ENCODE peak calls at places on chromosomes 11 and 22, in four cellular contexts. X is PC-9, D is glutamatergic neuron, R is HS-27A. F is an unnamed sample.

GRCh38 chr22:21963790-21964211 is 11.2 kb upstream of the PPM1F start:
- DNase-seq in D (no peak), R (no peak), X (no peak), F (no peak)

GRCh38 chr22:40791241-40791640 is 27.9 kb downstream of the SLC25A17 start:
- DNase-seq in D (no peak), X (no peak), R (no peak), F (no peak)

GRCh38 chr11:13701506-13701905 is 33.0 kb downstream of the FAR1 start:
- DNase-seq in D (no peak), X (no peak), R (no peak), F (no peak)

GRCh38 chr11:120499088-120499487 is 12.5 kb upstream of the GRIK4 start:
- DNase-seq in X (no peak), R (no peak), D (no peak), F (no peak)

GRCh38 chr11:114679505-114679904 is 1.2 kb downstream of the NXPE2 start:
- DNase-seq in R (no peak), X (no peak), D (no peak), F (no peak)

GRCh38 chr11:122808494-122808893 is 29.8 kb upstream of the CRTAM start:
- DNase-seq in D (no peak), X (no peak), R (no peak), F (no peak)

GRCh38 chr11:104163100-104164027 is 583 bp downstream of the PDGFD start:
- DNase-seq in X (peak), D (no peak), R (no peak), F (no peak)

GRCh38 chr11:122276221-122276620 is 160.2 kb upstream of the BLID start:
- DNase-seq in D (no peak), R (no peak), X (no peak), F (no peak)

GRCh38 chr11:111976614-111977140 is 39.5 kb downstream of the DIXDC1 start:
- DNase-seq in D (peak), X (no peak), R (no peak), F (peak)

GRCh38 chr11:62665630-62666258 is 632 bp downstream of the CSKMT start:
- DNase-seq in X (peak), R (no peak), D (peak), F (no peak)

GRCh38 chr22:19117111-19117512 is 5.1 kb downstream of the DGCR2 start:
- DNase-seq in R (no peak), X (no peak), D (no peak), F (no peak)

GRCh38 chr22:39388261-39389011 is 11.1 kb upstream of the TAB1 start:
- DNase-seq in D (peak), R (no peak), X (peak), F (peak)

GRCh38 chr11:112320668-112321067 is 60.0 kb upstream of the PLET1 start:
- DNase-seq in R (peak), D (no peak), X (peak), F (no peak)

GRCh38 chr22:27201741-27202140 is 544.4 kb downstream of the MIAT start:
- DNase-seq in D (no peak), X (no peak), R (no peak), F (no peak)

GRCh38 chr22:45098056-45098455 is 65.7 kb upstream of the NUP50 start:
- DNase-seq in X (no peak), D (no peak), R (no peak), F (no peak)

GRCh38 chr22:45903355-45904149 is 73.4 kb downstream of the WNT7B start:
- DNase-seq in R (peak), X (peak), D (no peak), F (no peak)

GRCh38 chr11:64489831-64490441 is 101.1 kb upstream of the SLC22A12 start:
- DNase-seq in R (peak), D (peak), X (peak), F (peak)

GRCh38 chr11:13415201-13415600 is 47.8 kb downstream of the BTBD10 start:
- DNase-seq in R (no peak), D (no peak), X (no peak), F (no peak)

GRCh38 chr11:31763296-31763695 is 47.8 kb downstream of the PAX6 start:
- DNase-seq in X (no peak), D (no peak), R (no peak), F (no peak)